ENCODE peak calls at places on chromosomes 1 and 21, in nine cellular contexts. N, U, D, P, J, F, T, Z and G are unnamed samples.

GRCh38 chr1:148334339-148335130 is 148.6 kb downstream of the PPIAL4G start:
- DNase-seq in N (peak), U (peak), D (peak), P (peak), J (peak), F (peak), T (no peak), Z (peak), G (peak)

GRCh38 chr21:42279341-42279871 is 35.8 kb downstream of the TFF3 start:
- DNase-seq in N (no peak), U (no peak), D (no peak), P (no peak), J (no peak), F (no peak), T (no peak), Z (no peak), G (no peak)

GRCh38 chr1:54153548-54154439 is 994 bp upstream of the CDCP2 start:
- DNase-seq in N (peak), U (peak), D (peak), P (peak), J (no peak), F (peak), T (peak), Z (no peak), G (no peak)

GRCh38 chr1:244778356-244778755 is 57.1 kb upstream of the COX20 start:
- DNase-seq in N (peak), U (no peak), D (no peak), P (peak), J (no peak), F (peak), T (no peak), Z (no peak), G (no peak)

GRCh38 chr1:96997717-96998116 is 276.1 kb downstream of the PTBP2 start:
- DNase-seq in N (no peak), U (no peak), D (no peak), P (no peak), J (peak), F (no peak), T (no peak), Z (no peak), G (no peak)

GRCh38 chr1:186828612-186829542 is at the start of gene PLA2G4A:
- DNase-seq in N (peak), U (peak), D (peak), P (peak), J (no peak), F (peak), T (no peak), Z (no peak), G (no peak)

GRCh38 chr1:12320516-12320915 is 90.7 kb downstream of the VPS13D start:
- DNase-seq in N (no peak), U (no peak), D (no peak), P (no peak), J (no peak), F (no peak), T (no peak), Z (no peak), G (no peak)

GRCh38 chr1:186680031-186681012 is at the start of gene PTGS2:
- DNase-seq in N (peak), U (peak), D (peak), P (peak), J (peak), F (peak), T (peak), Z (no peak), G (no peak)

GRCh38 chr1:151581446-151581845 is 30.4 kb upstream of the SNX27 start:
- DNase-seq in N (no peak), U (no peak), D (no peak), P (no peak), J (no peak), F (no peak), T (no peak), Z (no peak), G (no peak)

GRCh38 chr1:152190589-152190988 is 31.6 kb upstream of the RPTN start:
- DNase-seq in N (peak), U (no peak), D (no peak), P (no peak), J (no peak), F (peak), T (no peak), Z (no peak), G (no peak)

GRCh38 chr1:171286032-171286705 is 27.8 kb upstream of the FMO4 start:
- DNase-seq in N (peak), U (no peak), D (no peak), P (peak), J (no peak), F (peak), T (no peak), Z (no peak), G (no peak)

GRCh38 chr1:28190337-28190979 is 14.0 kb upstream of the PTAFR start:
- DNase-seq in N (peak), U (no peak), D (no peak), P (no peak), J (no peak), F (peak), T (no peak), Z (no peak), G (no peak)

GRCh38 chr1:91621907-91622306 is 121.3 kb downstream of the CDC7 start:
- DNase-seq in N (no peak), U (no peak), D (no peak), P (no peak), J (no peak), F (peak), T (no peak), Z (no peak), G (no peak)

GRCh38 chr21:16196521-16197208 is 466.9 kb downstream of the USP25 start:
- DNase-seq in N (peak), U (no peak), D (no peak), P (no peak), J (no peak), F (peak), T (no peak), Z (no peak), G (no peak)

GRCh38 chr1:226919995-226920394 is 20.1 kb upstream of the COQ8A start:
- DNase-seq in N (no peak), U (no peak), D (no peak), P (no peak), J (no peak), F (no peak), T (no peak), Z (no peak), G (no peak)

GRCh38 chr1:244751271-244751895 is 84.1 kb upstream of the COX20 start:
- DNase-seq in N (no peak), U (no peak), D (no peak), P (no peak), J (no peak), F (no peak), T (no peak), Z (no peak), G (no peak)

GRCh38 chr1:38005195-38006007 is at the start of gene FHL3:
- DNase-seq in N (peak), U (peak), D (peak), P (peak), J (peak), F (peak), T (no peak), Z (no peak), G (no peak)

GRCh38 chr1:192809286-192810252 is 730 bp downstream of the RGS2 start:
- DNase-seq in N (peak), U (peak), D (no peak), P (peak), J (peak), F (peak), T (no peak), Z (no peak), G (no peak)

GRCh38 chr1:167805041-167805556 is 83.3 kb downstream of the MPZL1 start:
- DNase-seq in N (peak), U (no peak), D (no peak), P (no peak), J (peak), F (no peak), T (no peak), Z (no peak), G (no peak)

GRCh38 chr1:227766653-227767277 is 31.5 kb downstream of the SNAP47 start:
- DNase-seq in N (no peak), U (no peak), D (no peak), P (no peak), J (no peak), F (no peak), T (no peak), Z (no peak), G (no peak)

GRCh38 chr1:206136241-206136640 is 19.1 kb upstream of the AVPR1B start:
- DNase-seq in N (no peak), U (no peak), D (no peak), P (no peak), J (no peak), F (no peak), T (no peak), Z (no peak), G (no peak)

GRCh38 chr1:21586222-21586621 is 77.0 kb downstream of the ALPL start:
- DNase-seq in N (no peak), U (no peak), D (no peak), P (peak), J (no peak), F (no peak), T (no peak), Z (no peak), G (no peak)

GRCh38 chr1:55970711-55971110 is 608.7 kb downstream of the PLPP3 start:
- DNase-seq in N (peak), U (no peak), D (no peak), P (no peak), J (no peak), F (peak), T (no peak), Z (no peak), G (no peak)

GRCh38 chr1:8597455-8597854 is 220.0 kb downstream of the RERE start:
- DNase-seq in N (peak), U (no peak), D (no peak), P (no peak), J (peak), F (peak), T (no peak), Z (no peak), G (no peak)